ENCODE peak calls at places on chromosomes 11 and 22, in four cellular contexts. G is progenitor cell of endocrine pancreas, Y is EL, L is NCI-H460. S is an unnamed sample.

GRCh38 chr11:844693-845644 is 2.3 kb downstream of the TSPAN4 start:
- DNase-seq in G (no peak), Y (peak; percentile 91), L (peak; percentile 61), S (peak; percentile 64)

GRCh38 chr11:692824-693414 is 2.1 kb downstream of the DEAF1 start:
- DNase-seq in G (no peak), Y (no peak), L (no peak), S (no peak)

GRCh38 chr11:19934828-19935259 is 222.2 kb downstream of the NAV2 start:
- DNase-seq in G (no peak), Y (peak; percentile 91), L (no peak), S (no peak)

GRCh38 chr11:2265396-2265795 is 5.0 kb downstream of the ASCL2 start:
- DNase-seq in G (no peak), Y (no peak), L (no peak), S (no peak)

GRCh38 chr22:43262990-43263644 is 76.2 kb upstream of the TTLL12 start:
- DNase-seq in G (no peak), Y (no peak), L (no peak), S (peak; percentile 23)

GRCh38 chr11:101848262-101848661 is 66.5 kb upstream of the CEP126 start:
- DNase-seq in G (no peak), Y (no peak), L (no peak), S (no peak)

GRCh38 chr11:106281455-106282173 is 204.2 kb downstream of the AASDHPPT start:
- DNase-seq in G (no peak), Y (peak; percentile 83), L (peak; percentile 8), S (no peak)

GRCh38 chr11:22192289-22192641 is 620 bp upstream of the ANO5 start:
- DNase-seq in G (peak; percentile 36), Y (no peak), L (no peak), S (no peak)

GRCh38 chr22:39298194-39298987 is 21.0 kb downstream of the RPL3 start:
- DNase-seq in G (no peak), Y (peak; percentile 25), L (no peak), S (no peak)

GRCh38 chr22:20777420-20778177 is 3.7 kb downstream of the SERPIND1 start:
- DNase-seq in G (no peak), Y (peak; percentile 85), L (peak; percentile 91), S (no peak)

GRCh38 chr11:12761029-12761428 is 86.8 kb downstream of the TEAD1 start:
- DNase-seq in G (no peak), Y (peak; percentile 46), L (no peak), S (no peak)

GRCh38 chr11:9231848-9232177 is 33.3 kb downstream of the DENND5A start:
- DNase-seq in G (no peak), Y (peak; percentile 20), L (no peak), S (no peak)

GRCh38 chr11:93622043-93622442 is 39.4 kb upstream of the CEP295 start:
- DNase-seq in G (no peak), Y (no peak), L (no peak), S (no peak)

GRCh38 chr11:1308745-1309497 is 511 bp downstream of the TOLLIP start:
- DNase-seq in G (no peak), Y (no peak), L (no peak), S (no peak)

GRCh38 chr11:9716275-9717039 is 52.6 kb downstream of the SWAP70 start:
- DNase-seq in G (no peak), Y (peak; percentile 74), L (peak; percentile 7), S (no peak)

GRCh38 chr11:130025371-130025770 is 22.7 kb upstream of the PRDM10 start:
- DNase-seq in G (no peak), Y (no peak), L (no peak), S (no peak)

GRCh38 chr11:8709002-8709672 is 26.5 kb downstream of the RPL27A start:
- DNase-seq in G (no peak), Y (peak; percentile 50), L (no peak), S (no peak)

GRCh38 chr11:110447897-110448522 is 18.3 kb downstream of the FDX1 start:
- DNase-seq in G (no peak), Y (no peak), L (no peak), S (no peak)

S was measured in neural crest cell.